ENCODE peak calls at places on chromosome 15, in five cellular contexts. N, F, W, C and Y are unnamed samples.

GRCh38 chr15:40399370-40399769 is 6.2 kb upstream of the IVD start:
- DNase-seq in N (no peak), F (no peak), C (no peak), W (no peak), Y (no peak)

GRCh38 chr15:73856458-73857192 is 16.7 kb upstream of the TBC1D21 start:
- DNase-seq in F (peak; percentile 27), W (peak; percentile 68), C (no peak), N (no peak), Y (no peak)

GRCh38 chr15:67917636-67918035 is 77.8 kb upstream of the RNU6-1 start:
- DNase-seq in C (peak; percentile 59), N (no peak), W (no peak), F (no peak), Y (no peak)

GRCh38 chr15:66943456-66944095 is 121.8 kb upstream of the SMAD3 start:
- DNase-seq in N (no peak), F (no peak), C (no peak), W (no peak), Y (no peak)

GRCh38 chr15:39919740-39920509 is at the start of gene GPR176:
- DNase-seq in W (peak; percentile 71), F (peak; percentile 87), N (peak; percentile 75), C (peak; percentile 77), Y (no peak)

GRCh38 chr15:32730677-32731654 is 13.2 kb downstream of the GREM1 start:
- DNase-seq in F (no peak), W (peak; percentile 78), C (peak; percentile 84), N (peak; percentile 85), Y (no peak)

GRCh38 chr15:73921257-73921890 is 4.9 kb upstream of the LOXL1 start:
- DNase-seq in W (peak; percentile 9), C (no peak), F (no peak), N (no peak), Y (no peak)

GRCh38 chr15:45136378-45136764 is 6.6 kb downstream of the DUOX1 start:
- DNase-seq in N (peak; percentile 64), W (no peak), F (no peak), C (peak; percentile 59), Y (no peak)

GRCh38 chr15:28086175-28086703 is 12.9 kb downstream of the OCA2 start:
- DNase-seq in F (peak; percentile 85), N (peak; percentile 76), W (peak; percentile 65), C (peak; percentile 80), Y (no peak)

GRCh38 chr15:77592768-77593167 is 39.9 kb downstream of the LINGO1 start:
- DNase-seq in C (no peak), W (no peak), F (no peak), N (no peak), Y (no peak)

GRCh38 chr15:63694184-63694583 is 97.0 kb downstream of the FBXL22 start:
- DNase-seq in F (no peak), W (no peak), C (no peak), N (no peak), Y (no peak)

GRCh38 chr15:94019062-94019461 is 212.3 kb upstream of the MCTP2 start:
- DNase-seq in C (no peak), F (no peak), N (no peak), W (no peak), Y (no peak)

GRCh38 chr15:37824717-37825382 is 109.6 kb upstream of the TMCO5A start:
- DNase-seq in C (peak; percentile 52), F (no peak), N (no peak), W (no peak), Y (peak; percentile 1)

GRCh38 chr15:55685292-55685691 is 57.7 kb downstream of the PRTG start:
- DNase-seq in C (no peak), F (no peak), N (no peak), W (no peak), Y (no peak)

GRCh38 chr15:30954674-30955073 is 36.8 kb downstream of the MTMR10 start:
- DNase-seq in W (no peak), C (no peak), F (no peak), N (no peak), Y (no peak)

GRCh38 chr15:31758126-31758525 is 272.2 kb upstream of the CHRNA7 start:
- DNase-seq in C (peak; percentile 57), F (peak; percentile 35), W (peak; percentile 93), N (no peak), Y (no peak)

GRCh38 chr15:90162956-90163355 is 38.2 kb upstream of the SEMA4B start:
- DNase-seq in W (no peak), C (no peak), N (no peak), F (no peak), Y (no peak)
- H3K4me3 ChIP-seq in W (no peak overlapping the region), C (no peak overlapping the region), N (no peak overlapping the region), F (no peak overlapping the region), Y (no peak overlapping the region)

DNA sequence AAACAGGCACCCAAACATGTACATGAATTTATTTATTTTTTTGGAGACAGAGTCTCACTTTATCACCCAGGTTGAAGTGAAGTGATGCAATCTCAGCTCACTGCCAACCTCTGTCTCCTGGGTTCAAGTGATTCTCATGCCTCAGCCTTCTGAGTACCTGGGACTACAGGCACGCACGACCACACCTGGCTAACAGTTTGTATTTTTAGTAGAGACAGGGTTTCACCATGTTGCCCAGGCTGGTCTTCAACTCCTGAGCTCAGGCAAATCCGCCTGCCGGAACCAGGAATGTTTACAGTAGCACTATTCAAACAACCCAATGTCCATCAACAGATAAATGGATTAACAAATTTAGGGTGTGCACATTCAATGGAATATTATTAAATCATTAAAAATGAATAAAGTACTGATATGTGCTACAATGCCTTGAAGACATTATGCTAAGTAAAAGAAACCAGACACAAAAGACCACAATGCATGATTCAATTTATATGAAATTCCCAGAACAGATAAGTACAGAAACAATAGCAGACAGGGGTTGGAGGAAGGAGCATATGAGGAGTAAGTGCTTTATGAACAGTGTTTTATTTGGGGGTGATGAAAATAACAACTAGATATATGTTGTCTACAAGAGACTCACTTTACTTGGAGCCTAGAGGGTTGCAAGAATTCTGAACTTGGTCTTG is 1.3 kb downstream of the LEO1 start:
- DNase-seq in C (no peak), N (no peak), F (no peak), W (no peak), Y (no peak)
- H3K4me3 ChIP-seq in C (peak overlapping the region; percentile 100), N (peak overlapping the region; percentile 92), F (peak overlapping the region; percentile 95), W (no peak overlapping the region), Y (peak overlapping the region; percentile 75)

GRCh38 chr15:56805466-56806146 is 72.3 kb upstream of the ZNF280D start:
- DNase-seq in W (no peak), N (no peak), F (no peak), C (peak; percentile 88), Y (no peak)
- H3K4me3 ChIP-seq in W (no peak overlapping the region), N (no peak overlapping the region), F (peak overlapping the region; percentile 43), C (no peak overlapping the region), Y (no peak overlapping the region)

DNA sequence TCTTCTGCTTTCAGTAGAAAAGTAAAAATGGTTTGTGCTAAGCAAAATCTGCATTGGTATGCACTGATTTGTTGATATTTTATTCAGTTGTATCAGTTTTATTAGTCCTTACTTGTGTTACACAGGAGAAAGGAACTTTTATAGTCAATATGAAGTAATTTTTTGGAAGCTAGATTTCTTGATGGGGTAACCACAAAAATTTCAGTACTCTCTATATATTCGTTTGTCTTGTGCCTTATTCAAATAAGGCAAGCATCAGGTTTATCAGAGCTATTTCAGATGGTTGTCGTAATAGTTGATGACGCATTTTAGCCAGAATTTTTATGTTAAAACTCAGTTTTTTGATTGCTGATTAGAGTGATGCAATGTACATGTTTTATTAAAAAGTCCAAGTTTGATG is 50.7 kb upstream of the NIPA1 start:
- DNase-seq in F (no peak), W (no peak), N (no peak), C (no peak), Y (no peak)
- H3K4me3 ChIP-seq in F (no peak overlapping the region), W (no peak overlapping the region), N (no peak overlapping the region), C (no peak overlapping the region), Y (no peak overlapping the region)